ENCODE peak calls at places on chromosomes 5 and 9, in six cellular contexts. H is HFF-Myc, J is Peyer's patch, U is gastrocnemius medialis, V is colonic mucosa, T is heart left ventricle. R is an unnamed sample.

GRCh38 chr5:180343110-180343845 is 9.9 kb downstream of the GFPT2 start:
- DNase-seq in H (no peak), J (no peak), U (no peak), V (no peak), T (no peak), R (no peak)

GRCh38 chr5:179795863-179796833 is 2.4 kb downstream of the LTC4S start:
- DNase-seq in H (no peak), J (peak), U (no peak), V (peak), T (peak), R (peak)

GRCh38 chr9:33517373-33517772 is 6.7 kb upstream of the ANKRD18B start:
- DNase-seq in H (no peak), J (peak), U (no peak), V (no peak), T (no peak), R (no peak)

GRCh38 chr5:180376511-180376910 is 23.4 kb upstream of the GFPT2 start:
- DNase-seq in H (no peak), J (no peak), U (no peak), V (no peak), T (no peak), R (no peak)

GRCh38 chr5:57834829-57835554 is 352.4 kb upstream of the ACTBL2 start:
- DNase-seq in H (no peak), J (no peak), U (no peak), V (no peak), T (no peak), R (no peak)

GRCh38 chr5:159385529-159385928 is 55.2 kb upstream of the IL12B start:
- DNase-seq in H (no peak), J (no peak), U (no peak), V (no peak), T (no peak), R (no peak)

GRCh38 chr5:176624916-176625315 is 5.4 kb downstream of the SNCB start:
- DNase-seq in H (no peak), J (no peak), U (no peak), V (no peak), T (no peak), R (no peak)

GRCh38 chr9:137454145-137454505 is 5.0 kb downstream of the NSMF start:
- DNase-seq in H (no peak), J (peak), U (no peak), V (peak), T (peak), R (peak)

GRCh38 chr5:178298283-178298807 is 65.7 kb upstream of the PHYKPL start:
- DNase-seq in H (no peak), J (no peak), U (no peak), V (no peak), T (no peak), R (no peak)

GRCh38 chr5:31854625-31855526 is 215.9 kb downstream of the PDZD2 start:
- DNase-seq in H (no peak), J (no peak), U (peak), V (no peak), T (peak), R (peak)

GRCh38 chr5:151096001-151096373 is 15.2 kb upstream of the TNIP1 start:
- DNase-seq in H (no peak), J (peak), U (no peak), V (peak), T (no peak), R (no peak)

GRCh38 chr9:91334053-91334452 is 27.7 kb downstream of the AUH start:
- DNase-seq in H (no peak), J (no peak), U (no peak), V (no peak), T (no peak), R (no peak)

GRCh38 chr9:7542648-7543165 is 256.9 kb downstream of the DMAC1 start:
- DNase-seq in H (no peak), J (no peak), U (no peak), V (no peak), T (no peak), R (no peak)

GRCh38 chr9:92224177-92224576 is 69.3 kb downstream of the IARS1 start:
- DNase-seq in H (no peak), J (no peak), U (no peak), V (no peak), T (no peak), R (no peak)

GRCh38 chr5:83077662-83078261 is 415 bp downstream of the XRCC4 start:
- DNase-seq in H (no peak), J (no peak), U (no peak), V (no peak), T (no peak), R (no peak)

GRCh38 chr5:34498582-34498981 is 157.5 kb upstream of the RAI14 start:
- DNase-seq in H (no peak), J (no peak), U (no peak), V (no peak), T (no peak), R (no peak)

GRCh38 chr5:107274576-107274975 is 396.2 kb downstream of the EFNA5 start:
- DNase-seq in H (no peak), J (no peak), U (no peak), V (no peak), T (no peak), R (no peak)

GRCh38 chr9:3525836-3526165 is at the start of gene RFX3:
- DNase-seq in H (peak), J (peak), U (peak), V (peak), T (peak), R (peak)

GRCh38 chr9:3520564-3520963 is 5.2 kb downstream of the RFX3 start:
- DNase-seq in H (no peak), J (no peak), U (no peak), V (no peak), T (no peak), R (no peak)

GRCh38 chr9:3526166-3526902 is 533 bp upstream of the RFX3 start:
- DNase-seq in H (peak), J (peak), U (peak), V (peak), T (peak), R (peak)

GRCh38 chr9:3525088-3525835 is 539 bp downstream of the RFX3 start:
- DNase-seq in H (no peak), J (no peak), U (no peak), V (no peak), T (peak), R (no peak)

GRCh38 chr9:3521961-3522360 is 3.8 kb downstream of the RFX3 start:
- DNase-seq in H (no peak), J (no peak), U (no peak), V (no peak), T (no peak), R (no peak)
- H3K4me3 ChIP-seq in H (no peak), J (no peak), U (peak), V (no peak), T (no peak), R (no peak)

GRCh38 chr9:18296702-18297531 is 177.0 kb upstream of the ADAMTSL1 start:
- DNase-seq in H (no peak), J (no peak), U (no peak), V (no peak), T (no peak), R (no peak)
- H3K4me3 ChIP-seq in H (peak), J (no peak), U (no peak), V (no peak), T (no peak), R (no peak)

DNA sequence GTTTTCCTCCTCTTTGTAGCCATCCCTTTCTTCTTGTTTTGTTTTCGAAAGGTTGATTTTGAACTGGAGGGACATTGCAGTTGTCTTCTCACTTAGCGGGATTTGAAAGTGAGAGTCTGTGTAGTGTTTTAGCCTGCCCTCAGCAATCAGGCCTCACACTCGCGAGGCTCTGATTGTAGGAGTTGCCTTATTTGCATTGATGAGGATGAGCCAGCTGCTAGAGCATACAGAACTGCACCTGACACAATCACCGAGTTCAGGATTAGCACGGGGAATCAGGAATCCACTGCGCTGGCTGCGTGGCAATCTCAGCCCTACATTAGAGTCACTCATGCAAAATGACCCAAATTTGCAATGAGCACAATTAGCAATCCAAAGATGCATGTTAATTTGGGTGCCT is 122.5 kb upstream of the TMEM161B start:
- DNase-seq in H (no peak), J (no peak), U (no peak), V (no peak), T (no peak), R (no peak)
- H3K4me3 ChIP-seq in H (no peak), J (no peak), U (no peak), V (no peak), T (no peak), R (no peak)

GRCh38 chr5:144209421-144209820 is 38.7 kb downstream of the KCTD16 start:
- DNase-seq in H (no peak), J (no peak), U (no peak), V (no peak), T (no peak), R (no peak)

GRCh38 chr5:144205141-144205551 is 34.5 kb downstream of the KCTD16 start:
- DNase-seq in H (no peak), J (no peak), U (no peak), V (no peak), T (no peak), R (peak)

GRCh38 chr5:144203750-144204596 is 33.3 kb downstream of the KCTD16 start:
- DNase-seq in H (peak), J (peak), U (no peak), V (peak), T (no peak), R (no peak)

GRCh38 chr5:144206136-144206535 is 35.5 kb downstream of the KCTD16 start:
- DNase-seq in H (no peak), J (no peak), U (no peak), V (no peak), T (no peak), R (no peak)

GRCh38 chr5:144207875-144208444 is 37.3 kb downstream of the KCTD16 start:
- DNase-seq in H (no peak), J (no peak), U (no peak), V (no peak), T (no peak), R (no peak)
- H3K4me3 ChIP-seq in H (no peak), J (no peak), U (no peak), V (no peak), T (no peak), R (no peak)

R was measured in heart right ventricle.